ENCODE peak calls at places on chromosomes 1 and 21, in seven cellular contexts. One of them, this sample, is unnamed.

GRCh38 chr1:227318852-227319607 is 738 bp upstream of the CDC42BPA start:
- DNase-seq in NCI-H1048: peak; percentile 46
- DNase-seq in astrocyte of the cerebellum: no peak
- DNase-seq in hepatic stellate cell: peak; percentile 55
- DNase-seq in chondrocyte: no peak
- DNase-seq in Caki2: no peak
- DNase-seq in anterior cingulate cortex: peak; percentile 45
- DNase-seq in this sample: no peak

GRCh38 chr1:81681570-81681969 is 119.2 kb upstream of the ADGRL2 start:
- DNase-seq in NCI-H1048: no peak
- DNase-seq in astrocyte of the cerebellum: no peak
- DNase-seq in chondrocyte: no peak
- DNase-seq in hepatic stellate cell: no peak
- DNase-seq in Caki2: peak; percentile 30
- DNase-seq in anterior cingulate cortex: no peak
- DNase-seq in this sample: no peak

GRCh38 chr1:55374801-55375616 is 159.8 kb upstream of the USP24 start:
- DNase-seq in hepatic stellate cell: no peak
- DNase-seq in NCI-H1048: no peak
- DNase-seq in Caki2: no peak
- DNase-seq in anterior cingulate cortex: peak; percentile 33
- DNase-seq in chondrocyte: no peak
- DNase-seq in astrocyte of the cerebellum: no peak
- DNase-seq in this sample: no peak

GRCh38 chr1:209552406-209553264 is 30.9 kb upstream of the CAMK1G start:
- DNase-seq in NCI-H1048: no peak
- DNase-seq in chondrocyte: no peak
- DNase-seq in anterior cingulate cortex: no peak
- DNase-seq in Caki2: no peak
- DNase-seq in astrocyte of the cerebellum: no peak
- DNase-seq in hepatic stellate cell: no peak
- DNase-seq in this sample: no peak

GRCh38 chr21:42518216-42518615 is 4.6 kb downstream of the SLC37A1 start:
- DNase-seq in NCI-H1048: no peak
- DNase-seq in hepatic stellate cell: peak; percentile 72
- DNase-seq in astrocyte of the cerebellum: peak; percentile 90
- DNase-seq in anterior cingulate cortex: no peak
- DNase-seq in chondrocyte: no peak
- DNase-seq in Caki2: peak; percentile 86
- DNase-seq in this sample: peak; percentile 66

GRCh38 chr1:153679337-153680119 is 1.0 kb downstream of the NPR1 start:
- DNase-seq in chondrocyte: no peak
- DNase-seq in anterior cingulate cortex: no peak
- DNase-seq in Caki2: no peak
- DNase-seq in hepatic stellate cell: no peak
- DNase-seq in NCI-H1048: no peak
- DNase-seq in astrocyte of the cerebellum: no peak
- DNase-seq in this sample: no peak

GRCh38 chr1:185734929-185735666 is 907 bp downstream of the HMCN1 start:
- DNase-seq in NCI-H1048: no peak
- DNase-seq in anterior cingulate cortex: no peak
- DNase-seq in hepatic stellate cell: no peak
- DNase-seq in astrocyte of the cerebellum: no peak
- DNase-seq in chondrocyte: no peak
- DNase-seq in Caki2: no peak
- DNase-seq in this sample: no peak

GRCh38 chr1:83583351-83584014 is 415.4 kb downstream of the TTLL7 start:
- DNase-seq in NCI-H1048: no peak
- DNase-seq in hepatic stellate cell: no peak
- DNase-seq in Caki2: no peak
- DNase-seq in chondrocyte: no peak
- DNase-seq in astrocyte of the cerebellum: no peak
- DNase-seq in anterior cingulate cortex: no peak
- DNase-seq in this sample: no peak

GRCh38 chr1:109787211-109787844 is 23.6 kb upstream of the EPS8L3 start:
- DNase-seq in anterior cingulate cortex: no peak
- DNase-seq in Caki2: no peak
- DNase-seq in astrocyte of the cerebellum: no peak
- DNase-seq in hepatic stellate cell: no peak
- DNase-seq in chondrocyte: peak; percentile 47
- DNase-seq in NCI-H1048: no peak
- DNase-seq in this sample: no peak

GRCh38 chr1:187942986-187943385 is 1114.2 kb downstream of the PLA2G4A start:
- DNase-seq in hepatic stellate cell: no peak
- DNase-seq in NCI-H1048: no peak
- DNase-seq in astrocyte of the cerebellum: no peak
- DNase-seq in Caki2: no peak
- DNase-seq in chondrocyte: no peak
- DNase-seq in anterior cingulate cortex: no peak
- DNase-seq in this sample: no peak

GRCh38 chr1:92519043-92519442 is 32.3 kb upstream of the GFI1 start:
- DNase-seq in Caki2: no peak
- DNase-seq in NCI-H1048: no peak
- DNase-seq in hepatic stellate cell: no peak
- DNase-seq in chondrocyte: no peak
- DNase-seq in astrocyte of the cerebellum: no peak
- DNase-seq in anterior cingulate cortex: no peak
- DNase-seq in this sample: no peak

GRCh38 chr1:110203021-110203661 is 7.0 kb upstream of the KCNC4 start:
- DNase-seq in NCI-H1048: no peak
- DNase-seq in chondrocyte: no peak
- DNase-seq in hepatic stellate cell: peak; percentile 72
- DNase-seq in anterior cingulate cortex: no peak
- DNase-seq in astrocyte of the cerebellum: peak; percentile 42
- DNase-seq in Caki2: peak; percentile 66
- DNase-seq in this sample: no peak

GRCh38 chr1:70353641-70354331 is 736 bp downstream of the ANKRD13C start:
- DNase-seq in anterior cingulate cortex: peak; percentile 73
- DNase-seq in chondrocyte: no peak
- DNase-seq in NCI-H1048: no peak
- DNase-seq in Caki2: peak; percentile 32
- DNase-seq in hepatic stellate cell: peak; percentile 66
- DNase-seq in astrocyte of the cerebellum: peak; percentile 77
- DNase-seq in this sample: peak; percentile 58

GRCh38 chr1:167832693-167833092 is 81.2 kb downstream of the ADCY10 start:
- DNase-seq in chondrocyte: no peak
- DNase-seq in NCI-H1048: no peak
- DNase-seq in anterior cingulate cortex: no peak
- DNase-seq in astrocyte of the cerebellum: no peak
- DNase-seq in Caki2: no peak
- DNase-seq in hepatic stellate cell: no peak
- DNase-seq in this sample: no peak

GRCh38 chr1:29669912-29670311 is 433.6 kb downstream of the PTPRU start:
- DNase-seq in NCI-H1048: no peak
- DNase-seq in anterior cingulate cortex: no peak
- DNase-seq in chondrocyte: no peak
- DNase-seq in hepatic stellate cell: no peak
- DNase-seq in Caki2: no peak
- DNase-seq in astrocyte of the cerebellum: no peak
- DNase-seq in this sample: no peak

GRCh38 chr1:89672489-89673183 is 39.7 kb downstream of the LRRC8C start:
- DNase-seq in NCI-H1048: no peak
- DNase-seq in Caki2: no peak
- DNase-seq in anterior cingulate cortex: no peak
- DNase-seq in hepatic stellate cell: no peak
- DNase-seq in astrocyte of the cerebellum: no peak
- DNase-seq in chondrocyte: no peak
- DNase-seq in this sample: no peak

GRCh38 chr21:42539931-42540343 is 26.3 kb downstream of the SLC37A1 start:
- DNase-seq in hepatic stellate cell: no peak
- DNase-seq in anterior cingulate cortex: no peak
- DNase-seq in NCI-H1048: no peak
- DNase-seq in astrocyte of the cerebellum: no peak
- DNase-seq in Caki2: no peak
- DNase-seq in chondrocyte: no peak
- DNase-seq in this sample: no peak

GRCh38 chr1:11790880-11791715 is 14.7 kb downstream of the MTHFR start:
- DNase-seq in hepatic stellate cell: peak; percentile 98
- DNase-seq in Caki2: peak; percentile 62
- DNase-seq in chondrocyte: no peak
- DNase-seq in NCI-H1048: no peak
- DNase-seq in astrocyte of the cerebellum: peak; percentile 62
- DNase-seq in anterior cingulate cortex: peak; percentile 50
- DNase-seq in this sample: no peak

GRCh38 chr1:73980324-73981040 is 217.5 kb downstream of the LRRIQ3 start:
- DNase-seq in NCI-H1048: peak; percentile 88
- DNase-seq in Caki2: peak; percentile 69
- DNase-seq in chondrocyte: no peak
- DNase-seq in astrocyte of the cerebellum: no peak
- DNase-seq in hepatic stellate cell: no peak
- DNase-seq in anterior cingulate cortex: no peak
- DNase-seq in this sample: no peak

GRCh38 chr1:91555074-91555730 is 54.6 kb downstream of the CDC7 start:
- DNase-seq in chondrocyte: no peak
- DNase-seq in Caki2: no peak
- DNase-seq in anterior cingulate cortex: no peak
- DNase-seq in astrocyte of the cerebellum: no peak
- DNase-seq in NCI-H1048: no peak
- DNase-seq in hepatic stellate cell: no peak
- DNase-seq in this sample: no peak

GRCh38 chr1:28365864-28366263 is 3.7 kb upstream of the PHACTR4 start:
- DNase-seq in astrocyte of the cerebellum: no peak
- DNase-seq in NCI-H1048: peak; percentile 48
- DNase-seq in hepatic stellate cell: no peak
- DNase-seq in Caki2: no peak
- DNase-seq in chondrocyte: no peak
- DNase-seq in anterior cingulate cortex: no peak
- DNase-seq in this sample: no peak

GRCh38 chr1:25732821-25733220 is 67.2 kb upstream of the SELENON start:
- DNase-seq in astrocyte of the cerebellum: no peak
- DNase-seq in NCI-H1048: no peak
- DNase-seq in anterior cingulate cortex: no peak
- DNase-seq in hepatic stellate cell: no peak
- DNase-seq in Caki2: no peak
- DNase-seq in chondrocyte: no peak
- DNase-seq in this sample: no peak

GRCh38 chr1:235952950-235953615 is 86.4 kb upstream of the LYST start:
- DNase-seq in Caki2: no peak
- DNase-seq in anterior cingulate cortex: no peak
- DNase-seq in NCI-H1048: no peak
- DNase-seq in astrocyte of the cerebellum: no peak
- DNase-seq in chondrocyte: no peak
- DNase-seq in hepatic stellate cell: no peak
- DNase-seq in this sample: no peak

This sample was measured in kidney epithelial cell.